ENCODE peak calls at places on chromosome X, in six cellular contexts. K is HT1080; S is NCI-H524 treated with DMSO at 0.1 percent for 48 hours; Q is Ammon's horn; R is AG04450; H is stimulated activated CD4-positive, alpha-beta T cell treated with anti-CD3 and anti-CD28 coated beads, Interleukin-15, amount 100 ng/mL, for 1 hour. J is an unnamed sample.

GRCh38 chrX:153708415-153708814 is 15.8 kb downstream of the BCAP31 start:
- DNase-seq in K (peak; percentile 91), S (no peak), Q (peak; percentile 75), R (peak; percentile 33), H (no peak), J (no peak)

GRCh38 chrX:127128282-127128681 is 308.8 kb downstream of the PRR32 start:
- DNase-seq in K (no peak), S (no peak), Q (no peak), R (no peak), H (no peak), J (no peak)

GRCh38 chrX:96984538-96984937 is 100.8 kb downstream of the RPA4 start:
- DNase-seq in K (no peak), S (no peak), Q (no peak), R (peak; percentile 20), H (no peak), J (no peak)

GRCh38 chrX:3230496-3230895 is 116.0 kb downstream of the MXRA5 start:
- DNase-seq in K (no peak), S (no peak), Q (no peak), R (no peak), H (no peak), J (no peak)

GRCh38 chrX:80578518-80579105 is 158.4 kb downstream of the TENT5D start:
- DNase-seq in K (peak; percentile 4), S (no peak), Q (peak; percentile 23), R (no peak), H (no peak), J (no peak)

GRCh38 chrX:77749695-77750094 is 36.3 kb downstream of the ATRX start:
- DNase-seq in K (peak; percentile 42), S (no peak), Q (no peak), R (no peak), H (no peak), J (no peak)

GRCh38 chrX:126164689-126165400 is 1.2 kb downstream of the DCAF12L2 start:
- DNase-seq in K (no peak), S (no peak), Q (no peak), R (no peak), H (no peak), J (no peak)

GRCh38 chrX:138946941-138947340 is 235.4 kb upstream of the FGF13 start:
- DNase-seq in K (peak; percentile 7), S (no peak), Q (no peak), R (no peak), H (no peak), J (no peak)

GRCh38 chrX:153818571-153819397 is 11.6 kb downstream of the PDZD4 start:
- DNase-seq in K (no peak), S (no peak), Q (no peak), R (no peak), H (peak; percentile 28), J (peak; percentile 44)

GRCh38 chrX:129958814-129959492 is 23.5 kb upstream of the BCORL1 start:
- DNase-seq in K (no peak), S (no peak), Q (no peak), R (no peak), H (no peak), J (no peak)

GRCh38 chrX:3256868-3257267 is 89.6 kb downstream of the MXRA5 start:
- DNase-seq in K (no peak), S (no peak), Q (no peak), R (no peak), H (no peak), J (no peak)

GRCh38 chrX:151825927-151826471 is 86.7 kb upstream of the MAGEA4 start:
- DNase-seq in K (peak; percentile 8), S (no peak), Q (no peak), R (peak; percentile 34), H (no peak), J (no peak)

GRCh38 chrX:125103693-125104092 is 216.0 kb upstream of the TEX13C start:
- DNase-seq in K (no peak), S (no peak), Q (no peak), R (no peak), H (no peak), J (no peak)

GRCh38 chrX:47247206-47247998 is 14.6 kb downstream of the USP11 start:
- DNase-seq in K (peak; percentile 87), S (no peak), Q (no peak), R (no peak), H (no peak), J (no peak)

GRCh38 chrX:44529315-44529714 is 13.3 kb downstream of the FUNDC1 start:
- DNase-seq in K (no peak), S (no peak), Q (no peak), R (no peak), H (no peak), J (no peak)

GRCh38 chrX:81082649-81083048 is 119.1 kb downstream of the HMGN5 start:
- DNase-seq in K (no peak), S (no peak), Q (no peak), R (no peak), H (no peak), J (no peak)

J was measured in naive B cell.